ENCODE peak calls at places on chromosomes 5 and 9, in seven cellular contexts. R, N, B, I, S, Q and A are unnamed samples. For H3K36me3 and H3K27me3, the result is how much of the 10 kb centered on the place peaks cover.

GRCh38 chr9:4837126-4837767 is 44.5 kb downstream of the RCL1 start:
- DNase-seq in Q (no peak), B (no peak), I (no peak), N (no peak), S (peak), R (no peak), A (no peak)

GRCh38 chr5:60611099-60611719 is 88.8 kb downstream of the DEPDC1B start:
- DNase-seq in N (no peak), B (no peak), I (no peak), S (no peak), R (no peak), Q (no peak), A (no peak)

GRCh38 chr9:133844876-133845658 is 106.9 kb upstream of the SARDH start:
- DNase-seq in R (no peak), I (peak), N (no peak), Q (no peak), S (no peak), B (no peak), A (no peak)

GRCh38 chr9:35686222-35687203 is 3.2 kb downstream of the TPM2 start:
- DNase-seq in R (no peak), B (no peak), S (peak), I (no peak), N (no peak), Q (no peak), A (peak)

GRCh38 chr9:120876842-120877240 is at the start of gene PHF19:
- DNase-seq in S (peak), B (no peak), N (peak), I (peak), R (peak), Q (no peak), A (peak)

GRCh38 chr5:67902497-67902830 is 313.1 kb upstream of the PIK3R1 start:
- DNase-seq in Q (no peak), N (no peak), S (no peak), R (no peak), I (no peak), B (no peak), A (no peak)

GRCh38 chr9:26012797-26013594 is 334.8 kb upstream of the TUSC1 start:
- DNase-seq in N (no peak), R (no peak), S (peak), I (no peak), Q (no peak), B (no peak), A (no peak)

GRCh38 chr5:472076-472655 is 29.2 kb downstream of the EXOC3 start:
- DNase-seq in Q (no peak), I (peak), S (peak), N (no peak), B (peak), R (no peak), A (peak)

GRCh38 chr9:119793272-119793671 is 424.0 kb upstream of the BRINP1 start:
- DNase-seq in I (no peak), B (no peak), Q (no peak), N (no peak), R (no peak), S (no peak), A (no peak)

GRCh38 chr5:76294573-76294972 is 108.5 kb upstream of the IQGAP2 start:
- DNase-seq in N (no peak), Q (no peak), B (no peak), R (no peak), I (no peak), S (no peak), A (no peak)

GRCh38 chr5:76289692-76290091 is 113.4 kb upstream of the IQGAP2 start:
- DNase-seq in R (no peak), N (no peak), B (no peak), I (no peak), Q (no peak), S (no peak), A (no peak)

GRCh38 chr5:76290321-76290757 is 112.7 kb upstream of the IQGAP2 start:
- DNase-seq in B (no peak), I (no peak), R (no peak), Q (no peak), N (no peak), S (no peak), A (no peak)

GRCh38 chr5:76292923-76293322 is 110.2 kb upstream of the IQGAP2 start:
- DNase-seq in N (no peak), Q (no peak), I (no peak), B (no peak), S (no peak), R (no peak), A (no peak)

DNA sequence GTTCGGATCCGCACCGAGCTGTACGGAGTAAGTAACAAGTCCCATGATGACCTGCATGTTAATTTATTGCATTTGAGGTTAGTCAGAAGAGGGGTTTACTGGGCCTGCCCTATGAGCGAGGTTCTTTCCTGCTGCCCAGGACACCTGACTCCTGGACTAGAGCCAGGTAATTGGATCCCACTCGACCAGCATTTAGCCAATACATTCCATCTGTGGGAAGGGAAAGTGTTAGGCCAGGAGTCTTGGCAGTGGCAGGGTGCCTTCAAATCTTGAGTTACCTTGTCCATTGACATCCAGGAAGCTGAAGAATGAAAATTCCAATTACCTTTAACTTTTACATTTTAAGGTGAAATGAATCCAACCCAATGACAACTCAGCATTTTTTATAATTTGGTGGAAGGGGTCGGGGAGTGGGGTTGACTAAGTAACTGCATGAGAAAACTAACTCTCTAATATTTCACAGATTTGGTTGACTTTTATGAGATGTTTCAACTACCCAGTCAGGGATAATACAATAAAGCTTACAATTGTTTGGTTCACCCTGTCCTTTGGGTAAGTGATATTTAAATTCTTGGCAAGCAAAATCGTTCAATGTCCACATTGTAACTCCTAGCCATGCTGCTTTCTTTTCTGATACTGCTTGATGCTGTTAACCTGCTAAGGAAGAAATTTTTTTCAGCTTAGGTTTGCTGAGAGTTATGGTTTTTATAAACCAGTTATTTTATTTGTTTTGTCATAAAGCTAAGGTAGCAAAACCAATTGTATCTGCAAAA is 111.6 kb upstream of the IQGAP2 start:
- DNase-seq in B (no peak), N (no peak), R (no peak), I (no peak), S (no peak), Q (no peak), A (no peak)
- H3K36me3 ChIP-seq in B (under half), N (under half), R (under half), I (under half), S (under half), Q (under half), A (under half)

DNA sequence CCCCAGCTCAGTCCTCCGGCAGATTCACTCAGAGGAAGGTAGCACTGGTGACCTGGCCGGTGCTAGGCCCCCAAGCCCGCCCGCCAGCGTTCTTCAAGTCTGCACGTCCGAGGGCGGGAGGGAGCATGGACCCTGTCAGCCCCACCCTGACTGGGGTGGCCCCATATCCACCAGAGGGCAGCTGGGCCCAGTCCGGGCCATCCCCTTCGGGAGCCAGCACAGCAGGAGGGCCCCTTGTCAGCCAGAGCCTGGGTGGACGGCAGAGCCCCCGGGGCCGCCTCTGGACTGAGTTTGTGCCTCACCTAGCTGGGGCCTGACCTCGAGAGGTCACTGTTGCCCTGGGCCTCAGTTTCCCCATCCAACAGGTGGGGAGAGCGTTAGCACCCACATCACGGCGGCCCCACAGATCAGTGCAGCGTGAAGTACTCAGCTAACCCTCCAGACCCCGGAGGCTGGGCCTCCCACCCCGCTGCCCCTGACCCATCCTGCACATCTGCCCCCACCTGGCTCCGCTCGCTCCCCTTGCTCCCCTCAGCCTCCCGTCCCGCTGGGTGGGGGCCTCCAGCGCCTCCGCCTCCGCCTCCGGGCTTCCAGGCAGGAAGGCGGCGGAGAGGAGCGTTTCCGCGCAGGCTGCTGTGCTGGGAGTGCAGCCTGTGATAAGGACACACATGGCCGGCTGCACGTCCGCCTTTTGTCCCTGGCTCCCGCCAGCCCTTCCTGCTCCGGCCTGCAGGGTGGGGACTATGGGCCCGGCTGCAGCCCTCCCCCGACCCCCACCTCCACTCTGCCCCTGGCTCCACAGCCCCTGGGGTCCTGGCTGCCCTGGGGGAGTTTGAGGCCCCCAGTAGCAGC is 16.6 kb upstream of the EGFL7 start:
- DNase-seq in B (no peak), I (no peak), N (peak), R (no peak), Q (no peak), S (no peak), A (no peak)
- H3K27me3 ChIP-seq in B (under half), I (under half), N (under half), R (under half), Q (under half), S (under half), A (under half)

DNA sequence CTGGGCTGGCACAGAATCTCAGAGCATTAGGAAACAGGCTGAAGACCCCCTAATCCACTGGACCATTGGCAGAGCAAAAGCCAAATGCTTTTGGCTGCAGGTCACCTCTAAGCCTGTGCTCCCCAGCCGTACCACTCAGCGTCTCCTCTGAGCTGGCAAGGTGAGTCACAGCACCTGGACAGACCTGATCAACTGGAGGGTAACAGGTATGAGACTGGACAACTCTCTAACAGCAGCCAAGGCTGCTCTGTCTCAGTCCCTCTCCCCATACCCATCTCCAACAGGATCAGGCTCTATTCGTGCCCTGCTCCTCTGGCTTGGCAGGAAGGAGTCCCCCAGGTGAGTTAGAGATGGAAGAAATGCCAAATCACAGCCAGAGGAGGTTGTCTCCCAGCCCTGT is 4.7 kb downstream of the GOLGA2 start:
- DNase-seq in R (no peak), I (no peak), Q (no peak), N (no peak), S (no peak), B (no peak), A (no peak)
- H3K36me3 ChIP-seq in R (under half), I (under half), Q (under half), N (under half), S (half or more), B (half or more), A (half or more)

GRCh38 chr9:91111876-91112275 is 249.8 kb downstream of the AUH start:
- DNase-seq in I (no peak), B (no peak), S (no peak), R (no peak), Q (no peak), N (no peak), A (no peak)

GRCh38 chr9:91113026-91113425 is 248.7 kb downstream of the AUH start:
- DNase-seq in I (no peak), B (no peak), Q (no peak), R (no peak), N (no peak), S (no peak), A (no peak)

GRCh38 chr9:91116226-91116625 is 245.5 kb downstream of the AUH start:
- DNase-seq in R (no peak), B (no peak), S (no peak), Q (no peak), N (no peak), I (no peak), A (peak)

GRCh38 chr9:91116711-91117110 is 245.0 kb downstream of the AUH start:
- DNase-seq in R (no peak), Q (no peak), I (no peak), B (no peak), S (no peak), N (no peak), A (no peak)

DNA sequence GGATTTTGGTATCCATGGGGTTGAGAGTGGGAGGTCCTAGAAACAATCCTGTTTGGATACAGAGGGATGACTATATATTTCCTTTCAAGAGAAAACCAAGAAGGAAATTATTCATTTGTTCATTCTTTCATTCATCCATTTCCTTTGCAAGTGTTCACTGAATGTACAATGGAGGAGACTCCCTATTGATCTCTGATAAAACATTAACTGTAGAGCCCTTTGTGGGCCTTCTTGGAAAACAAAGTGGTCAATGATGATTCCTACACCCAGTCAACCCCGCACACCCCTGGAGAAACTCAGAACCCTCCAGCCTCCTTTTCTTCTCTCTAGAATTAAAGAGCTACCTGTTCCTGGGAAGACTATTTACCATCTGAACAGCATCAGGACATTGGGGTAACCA is 247.3 kb downstream of the AUH start:
- DNase-seq in S (no peak), Q (no peak), R (no peak), I (no peak), N (no peak), B (no peak), A (no peak)
- H3K27me3 ChIP-seq in S (under half), Q (under half), R (under half), I (under half), N (under half), B (under half), A (under half)